ENCODE peak calls at places on chromosomes 3 and 15, in ten cellular contexts. R is T-helper 9 cell; F is stimulated activated CD4-positive, alpha-beta T cell treated with anti-CD3 and anti-CD28 coated beads, Interleukin-1b, Interleukin-23, amount 100 ng/mL, for 48 hours; G is GM03348; N is amygdala; I is islet precursor cell; Y is OCI-LY7; H is uterus; V is aorta; Z is CD4-positive, CD25-positive, alpha-beta regulatory T cell. L is an unnamed sample.

GRCh38 chr15:67542462-67543347 is at the start of gene MAP2K5:
- DNase-seq in R (peak), F (peak), G (peak), N (peak), I (peak), Y (peak), H (peak), V (peak), Z (peak), L (peak)

GRCh38 chr3:31468433-31468832 is 64.3 kb upstream of the STT3B start:
- DNase-seq in R (no peak), F (no peak), G (no peak), N (no peak), I (no peak), Y (no peak), H (no peak), V (no peak), Z (no peak), L (no peak)

GRCh38 chr15:91018178-91018577 is 4.2 kb downstream of the VPS33B start:
- DNase-seq in R (no peak), F (no peak), G (no peak), N (no peak), I (no peak), Y (no peak), H (no peak), V (no peak), Z (no peak), L (no peak)

GRCh38 chr3:4977001-4977888 is 2.0 kb upstream of the BHLHE40 start:
- DNase-seq in R (peak), F (peak), G (peak), N (peak), I (peak), Y (no peak), H (peak), V (peak), Z (no peak), L (peak)

GRCh38 chr3:160132226-160132625 is 93.0 kb upstream of the C3orf80 start:
- DNase-seq in R (no peak), F (no peak), G (no peak), N (no peak), I (no peak), Y (no peak), H (no peak), V (no peak), Z (no peak), L (no peak)

GRCh38 chr3:146134348-146135117 is 26.5 kb downstream of the PLOD2 start:
- DNase-seq in R (no peak), F (no peak), G (no peak), N (no peak), I (no peak), Y (no peak), H (no peak), V (no peak), Z (no peak), L (peak)

GRCh38 chr3:43686333-43686699 is 4.4 kb upstream of the ABHD5 start:
- DNase-seq in R (no peak), F (no peak), G (no peak), N (no peak), I (no peak), Y (no peak), H (no peak), V (no peak), Z (no peak), L (no peak)

GRCh38 chr3:154981201-154981600 is 98.9 kb upstream of the MME start:
- DNase-seq in R (no peak), F (no peak), G (peak), N (no peak), I (no peak), Y (no peak), H (no peak), V (no peak), Z (no peak), L (peak)

GRCh38 chr15:69082041-69082502 is 67.6 kb downstream of the NOX5 start:
- DNase-seq in R (no peak), F (no peak), G (peak), N (no peak), I (peak), Y (no peak), H (peak), V (no peak), Z (no peak), L (peak)

GRCh38 chr3:171351676-171352075 is 108.5 kb downstream of the TNIK start:
- DNase-seq in R (no peak), F (peak), G (peak), N (no peak), I (no peak), Y (no peak), H (no peak), V (no peak), Z (no peak), L (peak)

GRCh38 chr3:28777806-28778475 is 429.3 kb upstream of the AZI2 start:
- DNase-seq in R (no peak), F (no peak), G (no peak), N (no peak), I (no peak), Y (no peak), H (no peak), V (no peak), Z (no peak), L (no peak)

GRCh38 chr3:94378322-94378721 is 315.5 kb downstream of the NSUN3 start:
- DNase-seq in R (no peak), F (no peak), G (no peak), N (no peak), I (no peak), Y (no peak), H (no peak), V (no peak), Z (no peak), L (no peak)

GRCh38 chr15:21269121-21269520 is 171.2 kb downstream of the POTEB3 start:
- DNase-seq in R (no peak), F (no peak), G (no peak), N (no peak), I (no peak), Y (no peak), H (no peak), V (peak), Z (no peak), L (no peak)

GRCh38 chr3:102483556-102483955 is 48.7 kb downstream of the ZPLD1 start:
- DNase-seq in R (no peak), F (no peak), G (no peak), N (no peak), I (no peak), Y (no peak), H (no peak), V (no peak), Z (no peak), L (no peak)

GRCh38 chr3:107976204-107976775 is 114.5 kb downstream of the CD47 start:
- DNase-seq in R (no peak), F (no peak), G (no peak), N (no peak), I (peak), Y (no peak), H (no peak), V (no peak), Z (no peak), L (no peak)

GRCh38 chr3:59877679-59878427 is 828.0 kb upstream of the CFAP20DC start:
- DNase-seq in R (no peak), F (no peak), G (no peak), N (no peak), I (no peak), Y (no peak), H (no peak), V (no peak), Z (no peak), L (no peak)

GRCh38 chr3:15292765-15293522 is 39.4 kb downstream of the SH3BP5 start:
- DNase-seq in R (no peak), F (no peak), G (no peak), N (no peak), I (peak), Y (no peak), H (peak), V (peak), Z (no peak), L (no peak)

GRCh38 chr3:71887256-71887655 is 102.3 kb upstream of the PROK2 start:
- DNase-seq in R (no peak), F (no peak), G (no peak), N (no peak), I (no peak), Y (no peak), H (no peak), V (no peak), Z (no peak), L (no peak)

GRCh38 chr3:84209473-84209872 is 749.3 kb upstream of the CADM2 start:
- DNase-seq in R (no peak), F (no peak), G (no peak), N (no peak), I (no peak), Y (no peak), H (no peak), V (no peak), Z (no peak), L (no peak)

GRCh38 chr15:64792282-64792681 is 16.9 kb upstream of the RBPMS2 start:
- DNase-seq in R (no peak), F (no peak), G (no peak), N (no peak), I (no peak), Y (no peak), H (no peak), V (no peak), Z (no peak), L (no peak)

GRCh38 chr15:70166506-70167087 is 68.9 kb upstream of the TLE3 start:
- DNase-seq in R (no peak), F (no peak), G (no peak), N (no peak), I (peak), Y (no peak), H (no peak), V (no peak), Z (no peak), L (no peak)

GRCh38 chr3:136075816-136076215 is 110.3 kb downstream of the PPP2R3A start:
- DNase-seq in R (no peak), F (no peak), G (no peak), N (no peak), I (no peak), Y (no peak), H (no peak), V (no peak), Z (no peak), L (peak)

GRCh38 chr15:66822106-66822505 is 120.1 kb downstream of the SMAD6 start:
- DNase-seq in R (no peak), F (no peak), G (no peak), N (no peak), I (peak), Y (no peak), H (no peak), V (no peak), Z (no peak), L (no peak)

GRCh38 chr3:127786358-127787070 is 35.8 kb downstream of the MGLL start:
- DNase-seq in R (no peak), F (no peak), G (peak), N (peak), I (no peak), Y (no peak), H (peak), V (peak), Z (no peak), L (peak)

GRCh38 chr3:131501949-131502348 is 822 bp downstream of the MRPL3 start:
- DNase-seq in R (no peak), F (no peak), G (peak), N (no peak), I (no peak), Y (peak), H (no peak), V (no peak), Z (no peak), L (no peak)

GRCh38 chr15:90291679-90292356 is 26.3 kb downstream of the NGRN start:
- DNase-seq in R (no peak), F (peak), G (no peak), N (no peak), I (no peak), Y (peak), H (no peak), V (no peak), Z (no peak), L (no peak)

GRCh38 chr15:70259030-70259424 is 161.3 kb upstream of the TLE3 start:
- DNase-seq in R (peak), F (no peak), G (peak), N (peak), I (peak), Y (peak), H (peak), V (peak), Z (peak), L (peak)

GRCh38 chr15:41544650-41545015 is 576 bp upstream of the RPAP1 start:
- DNase-seq in R (no peak), F (no peak), G (peak), N (no peak), I (no peak), Y (no peak), H (peak), V (peak), Z (no peak), L (no peak)

GRCh38 chr3:60126905-60127304 is 1077.1 kb upstream of the CFAP20DC start:
- DNase-seq in R (no peak), F (no peak), G (no peak), N (no peak), I (no peak), Y (no peak), H (no peak), V (no peak), Z (no peak), L (no peak)

GRCh38 chr3:46168583-46168982 is 39.5 kb downstream of the CCR1 start:
- DNase-seq in R (no peak), F (no peak), G (no peak), N (no peak), I (no peak), Y (no peak), H (no peak), V (no peak), Z (no peak), L (peak)

GRCh38 chr3:133865136-133865855 is 30.4 kb downstream of the RAB6B start:
- DNase-seq in R (no peak), F (no peak), G (no peak), N (no peak), I (no peak), Y (no peak), H (no peak), V (peak), Z (no peak), L (no peak)

GRCh38 chr3:97940034-97940433 is 32.2 kb downstream of the RIOX2 start:
- DNase-seq in R (no peak), F (no peak), G (no peak), N (no peak), I (no peak), Y (no peak), H (no peak), V (no peak), Z (no peak), L (peak)

GRCh38 chr3:195034101-195034500 is 236.9 kb downstream of the XXYLT1 start:
- DNase-seq in R (no peak), F (no peak), G (no peak), N (no peak), I (no peak), Y (no peak), H (no peak), V (no peak), Z (no peak), L (no peak)

GRCh38 chr3:88671594-88671993 is 435.8 kb upstream of the EPHA3 start:
- DNase-seq in R (no peak), F (no peak), G (no peak), N (no peak), I (no peak), Y (no peak), H (no peak), V (no peak), Z (no peak), L (no peak)

GRCh38 chr15:34154725-34155204 is 52.9 kb downstream of the PGBD4 start:
- DNase-seq in R (no peak), F (peak), G (no peak), N (no peak), I (peak), Y (peak), H (no peak), V (no peak), Z (no peak), L (no peak)

L was measured in adipocyte.